ENCODE peak calls at places on chromosomes 1 and 21, in seven cellular contexts. One of them, this sample, is unnamed. For H3F3A, the result is how much of the 10 kb centered on the place peaks cover.

GRCh38 chr1:33321178-33321577 is 280 bp upstream of the A3GALT2 start:
- DNase-seq in PC-9: no peak
- DNase-seq in GM23338: no peak
- DNase-seq in PC-3: no peak
- DNase-seq in SK-N-SH: no peak
- DNase-seq in neural progenitor cell: no peak
- DNase-seq in MM.1S: no peak
- DNase-seq in this sample: no peak

GRCh38 chr1:31214316-31215082 is 25.2 kb downstream of the NKAIN1 start:
- DNase-seq in PC-9: no peak
- DNase-seq in GM23338: peak
- DNase-seq in PC-3: no peak
- DNase-seq in SK-N-SH: no peak
- DNase-seq in neural progenitor cell: peak
- DNase-seq in MM.1S: no peak
- DNase-seq in this sample: no peak

GRCh38 chr21:42248783-42249597 is 30.1 kb downstream of the ABCG1 start:
- DNase-seq in PC-9: no peak
- DNase-seq in GM23338: no peak
- DNase-seq in PC-3: no peak
- DNase-seq in SK-N-SH: no peak
- DNase-seq in neural progenitor cell: no peak
- DNase-seq in MM.1S: peak
- DNase-seq in this sample: no peak

GRCh38 chr1:119510046-119510445 is 3.0 kb downstream of the HSD3B1 start:
- DNase-seq in PC-9: peak
- DNase-seq in GM23338: no peak
- DNase-seq in PC-3: peak
- DNase-seq in SK-N-SH: no peak
- DNase-seq in neural progenitor cell: no peak
- DNase-seq in MM.1S: no peak
- DNase-seq in this sample: no peak

GRCh38 chr1:193654951-193655705 is 468.7 kb upstream of the B3GALT2 start:
- DNase-seq in PC-9: no peak
- DNase-seq in GM23338: no peak
- DNase-seq in PC-3: peak
- DNase-seq in SK-N-SH: no peak
- DNase-seq in neural progenitor cell: no peak
- DNase-seq in MM.1S: no peak
- DNase-seq in this sample: peak

GRCh38 chr21:35102488-35103407 is 53.6 kb upstream of the RUNX1 start:
- DNase-seq in PC-9: no peak
- DNase-seq in GM23338: no peak
- DNase-seq in PC-3: no peak
- DNase-seq in SK-N-SH: no peak
- DNase-seq in neural progenitor cell: no peak
- DNase-seq in MM.1S: no peak
- DNase-seq in this sample: no peak

GRCh38 chr1:50369830-50370229 is 53.4 kb downstream of the DMRTA2 start:
- DNase-seq in PC-9: no peak
- DNase-seq in GM23338: peak
- DNase-seq in PC-3: no peak
- DNase-seq in SK-N-SH: no peak
- DNase-seq in neural progenitor cell: peak
- DNase-seq in MM.1S: no peak
- DNase-seq in this sample: no peak

GRCh38 chr1:187762109-187762508 is 933.4 kb downstream of the PLA2G4A start:
- DNase-seq in PC-9: no peak
- DNase-seq in GM23338: no peak
- DNase-seq in PC-3: no peak
- DNase-seq in SK-N-SH: no peak
- DNase-seq in neural progenitor cell: no peak
- DNase-seq in MM.1S: no peak
- DNase-seq in this sample: no peak

GRCh38 chr1:101357444-101357986 is 120.7 kb downstream of the S1PR1 start:
- DNase-seq in PC-9: peak
- DNase-seq in GM23338: peak
- DNase-seq in PC-3: peak
- DNase-seq in SK-N-SH: peak
- DNase-seq in neural progenitor cell: peak
- DNase-seq in MM.1S: peak
- DNase-seq in this sample: peak

GRCh38 chr1:224211262-224211962 is 28.4 kb downstream of the DEGS1 start:
- DNase-seq in PC-9: peak
- DNase-seq in GM23338: no peak
- DNase-seq in PC-3: peak
- DNase-seq in SK-N-SH: peak
- DNase-seq in neural progenitor cell: no peak
- DNase-seq in MM.1S: no peak
- DNase-seq in this sample: peak

GRCh38 chr1:66985835-66986234 is 61.0 kb downstream of the MIER1 start:
- DNase-seq in PC-9: no peak
- DNase-seq in GM23338: no peak
- DNase-seq in PC-3: no peak
- DNase-seq in SK-N-SH: no peak
- DNase-seq in neural progenitor cell: no peak
- DNase-seq in MM.1S: no peak
- DNase-seq in this sample: no peak

GRCh38 chr1:203200916-203201315 is 14.4 kb upstream of the CHI3L1 start:
- DNase-seq in PC-9: no peak
- DNase-seq in GM23338: no peak
- DNase-seq in PC-3: no peak
- DNase-seq in SK-N-SH: no peak
- DNase-seq in neural progenitor cell: no peak
- DNase-seq in MM.1S: no peak
- DNase-seq in this sample: no peak

GRCh38 chr1:236150291-236150940 is 8.1 kb downstream of the GPR137B start:
- DNase-seq in PC-9: no peak
- DNase-seq in GM23338: no peak
- DNase-seq in PC-3: no peak
- DNase-seq in SK-N-SH: no peak
- DNase-seq in neural progenitor cell: no peak
- DNase-seq in MM.1S: no peak
- DNase-seq in this sample: no peak

GRCh38 chr1:6962390-6962955 is 177.2 kb downstream of the CAMTA1 start:
- DNase-seq in PC-9: no peak
- DNase-seq in GM23338: peak
- DNase-seq in PC-3: no peak
- DNase-seq in SK-N-SH: peak
- DNase-seq in neural progenitor cell: peak
- DNase-seq in MM.1S: peak
- DNase-seq in this sample: no peak

GRCh38 chr1:40530735-40531380 is 579 bp upstream of the ZNF684 start:
- DNase-seq in PC-9: no peak
- DNase-seq in GM23338: peak
- DNase-seq in PC-3: no peak
- DNase-seq in SK-N-SH: peak
- DNase-seq in neural progenitor cell: no peak
- DNase-seq in MM.1S: no peak
- DNase-seq in this sample: peak

GRCh38 chr1:218302155-218302554 is 17.1 kb downstream of the RRP15 start:
- DNase-seq in PC-9: no peak
- DNase-seq in GM23338: no peak
- DNase-seq in PC-3: no peak
- DNase-seq in SK-N-SH: no peak
- DNase-seq in neural progenitor cell: no peak
- DNase-seq in MM.1S: no peak
- DNase-seq in this sample: no peak

GRCh38 chr1:177591155-177591554 is 378.7 kb downstream of the SEC16B start:
- DNase-seq in PC-9: no peak
- DNase-seq in GM23338: no peak
- DNase-seq in PC-3: no peak
- DNase-seq in SK-N-SH: no peak
- DNase-seq in neural progenitor cell: no peak
- DNase-seq in MM.1S: no peak
- DNase-seq in this sample: no peak

GRCh38 chr1:234634387-234634786 is 24.4 kb upstream of the IRF2BP2 start:
- DNase-seq in PC-9: no peak
- DNase-seq in GM23338: no peak
- DNase-seq in PC-3: no peak
- DNase-seq in SK-N-SH: no peak
- DNase-seq in neural progenitor cell: no peak
- DNase-seq in MM.1S: no peak
- DNase-seq in this sample: no peak

GRCh38 chr1:235275223-235275622 is 52.8 kb downstream of the ARID4B start:
- DNase-seq in PC-9: no peak
- DNase-seq in GM23338: no peak
- DNase-seq in PC-3: no peak
- DNase-seq in SK-N-SH: no peak
- DNase-seq in neural progenitor cell: no peak
- DNase-seq in MM.1S: no peak
- DNase-seq in this sample: no peak

GRCh38 chr1:77614037-77614436 is 68.4 kb downstream of the ZZZ3 start:
- DNase-seq in PC-9: no peak
- DNase-seq in GM23338: no peak
- DNase-seq in PC-3: no peak
- DNase-seq in SK-N-SH: peak
- DNase-seq in neural progenitor cell: no peak
- DNase-seq in MM.1S: no peak
- DNase-seq in this sample: no peak

GRCh38 chr1:197986817-197987216 is 69.6 kb downstream of the LHX9 start:
- DNase-seq in PC-9: no peak
- DNase-seq in GM23338: no peak
- DNase-seq in PC-3: no peak
- DNase-seq in SK-N-SH: no peak
- DNase-seq in neural progenitor cell: no peak
- DNase-seq in MM.1S: no peak
- DNase-seq in this sample: no peak

DNA sequence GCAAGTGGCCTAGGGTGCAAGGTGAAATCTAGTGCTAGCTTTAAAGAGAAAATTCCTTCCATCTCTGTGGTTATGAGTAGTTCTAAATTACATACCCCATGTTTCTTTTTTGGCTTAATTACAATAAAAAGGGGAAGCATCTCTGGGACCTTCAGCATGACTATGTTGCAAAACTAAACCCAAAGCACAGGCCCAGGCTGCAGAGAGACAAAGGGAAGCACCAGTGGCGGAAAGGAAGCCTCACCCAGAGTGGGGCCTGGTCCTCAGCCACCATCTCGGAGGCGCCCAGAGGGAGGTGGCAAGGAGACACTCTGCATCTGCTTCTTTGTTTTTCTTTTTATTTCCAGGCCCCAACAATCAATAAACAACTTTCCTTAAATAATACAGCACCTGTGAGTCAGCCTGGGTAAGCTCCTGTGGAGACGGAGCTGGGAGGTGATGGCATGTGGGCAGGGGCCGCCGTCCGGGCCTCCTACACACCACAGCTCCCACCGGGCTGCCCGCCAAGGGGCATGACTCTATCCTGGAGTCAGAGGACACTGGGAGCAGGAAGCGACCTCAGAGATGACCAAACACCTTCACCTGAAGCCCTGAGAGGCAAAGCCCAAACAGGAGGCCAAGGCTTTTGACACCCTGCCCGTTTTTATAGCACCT is 21.7 kb downstream of the ITPKB start:
- DNase-seq in PC-9: no peak
- DNase-seq in GM23338: no peak
- DNase-seq in PC-3: peak
- DNase-seq in SK-N-SH: no peak
- DNase-seq in neural progenitor cell: no peak
- DNase-seq in MM.1S: no peak
- DNase-seq in this sample: no peak
- H3F3A ChIP-seq in PC-9: under half
- H3F3A ChIP-seq in GM23338: under half
- H3F3A ChIP-seq in PC-3: under half
- H3F3A ChIP-seq in SK-N-SH: under half
- H3F3A ChIP-seq in neural progenitor cell: under half
- H3F3A ChIP-seq in MM.1S: under half
- H3F3A ChIP-seq in this sample: under half

GRCh38 chr1:1677718-1678580 is 14.6 kb downstream of the SLC35E2B start:
- DNase-seq in PC-9: no peak
- DNase-seq in GM23338: peak
- DNase-seq in PC-3: peak
- DNase-seq in SK-N-SH: peak
- DNase-seq in neural progenitor cell: no peak
- DNase-seq in MM.1S: peak
- DNase-seq in this sample: no peak
- H3K4me3 ChIP-seq in PC-9: no peak
- H3K4me3 ChIP-seq in GM23338: no peak
- H3K4me3 ChIP-seq in PC-3: no peak
- H3K4me3 ChIP-seq in SK-N-SH: no peak
- H3K4me3 ChIP-seq in neural progenitor cell: no peak
- H3K4me3 ChIP-seq in MM.1S: peak
- H3K4me3 ChIP-seq in this sample: no peak

DNA sequence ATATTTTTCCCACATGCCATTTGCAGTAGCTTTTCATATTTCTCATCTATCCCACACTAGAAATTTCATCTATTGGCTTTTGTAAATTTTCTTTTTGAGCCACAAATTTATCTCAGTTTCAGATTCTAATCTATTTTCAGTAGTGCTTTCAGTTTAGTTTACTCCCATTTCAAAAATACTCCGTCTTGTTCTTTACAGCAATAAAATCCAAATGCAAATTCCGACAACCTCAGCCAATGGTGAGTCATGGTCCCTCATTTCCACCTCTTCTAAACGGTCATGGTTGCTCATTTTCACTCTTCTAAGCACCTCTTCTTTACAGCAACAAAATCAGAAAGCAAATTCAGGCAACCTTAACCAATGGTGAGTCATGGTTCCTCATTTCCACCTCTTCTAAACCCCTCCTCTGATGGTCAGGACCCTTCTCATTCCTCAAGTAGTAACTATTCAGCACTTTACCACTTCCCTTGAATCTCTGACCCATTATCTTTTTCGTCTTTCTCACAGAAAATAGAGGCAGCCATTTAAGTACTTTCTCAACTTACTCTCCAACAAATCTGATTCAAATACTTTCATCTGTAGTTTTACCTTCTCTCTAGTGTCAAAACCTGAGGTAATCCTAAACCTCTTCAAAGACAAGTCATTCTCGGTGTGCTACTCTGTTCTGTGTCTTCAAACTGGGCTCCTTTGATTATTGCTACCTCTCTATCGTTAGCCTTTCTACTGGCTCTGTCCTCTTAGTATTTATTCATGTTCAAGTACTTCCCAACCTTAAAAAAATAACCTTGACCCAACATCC is 34.4 kb downstream of the C21orf91 start:
- DNase-seq in PC-9: no peak
- DNase-seq in GM23338: no peak
- DNase-seq in PC-3: peak
- DNase-seq in SK-N-SH: no peak
- DNase-seq in neural progenitor cell: no peak
- DNase-seq in MM.1S: peak
- DNase-seq in this sample: no peak
- H3F3A ChIP-seq in PC-9: under half
- H3F3A ChIP-seq in GM23338: under half
- H3F3A ChIP-seq in PC-3: under half
- H3F3A ChIP-seq in SK-N-SH: under half
- H3F3A ChIP-seq in neural progenitor cell: under half
- H3F3A ChIP-seq in MM.1S: half or more
- H3F3A ChIP-seq in this sample: under half

DNA sequence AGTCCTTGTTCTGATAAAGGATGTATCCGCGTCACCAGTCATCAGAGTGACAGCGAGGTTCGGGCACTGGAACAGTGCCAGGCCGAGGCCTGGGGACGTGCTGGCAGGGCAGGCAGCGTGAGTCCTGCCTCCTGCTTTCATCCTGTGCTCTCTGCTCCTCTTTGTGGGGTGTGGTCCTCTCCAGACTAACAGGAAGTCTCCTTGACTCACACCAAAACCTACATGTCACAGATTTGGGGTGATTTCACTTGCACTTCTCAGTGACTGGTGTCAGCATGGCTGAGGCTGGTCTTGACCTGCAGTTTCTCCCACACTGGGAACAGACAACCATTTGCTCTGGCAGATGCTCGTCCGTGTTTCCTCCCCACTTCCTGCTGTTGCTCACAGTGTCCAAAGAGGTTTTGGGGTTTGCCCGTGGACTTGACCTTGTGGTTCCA is 8.8 kb upstream of the NLRP3 start:
- DNase-seq in PC-9: no peak
- DNase-seq in GM23338: no peak
- DNase-seq in PC-3: peak
- DNase-seq in SK-N-SH: no peak
- DNase-seq in neural progenitor cell: no peak
- DNase-seq in MM.1S: no peak
- DNase-seq in this sample: peak
- H3K4me3 ChIP-seq in PC-9: no peak
- H3K4me3 ChIP-seq in GM23338: no peak
- H3K4me3 ChIP-seq in PC-3: no peak
- H3K4me3 ChIP-seq in SK-N-SH: no peak
- H3K4me3 ChIP-seq in neural progenitor cell: no peak
- H3K4me3 ChIP-seq in MM.1S: no peak
- H3K4me3 ChIP-seq in this sample: no peak

This sample was measured in GM23248.